ENCODE peak calls at places on chromosomes 3 and 15, in ten cellular contexts. P is ovary, T is breast epithelium, U is fibroblast of lung, X is Peyer's patch, Z is tibial artery, E is lower leg skin, N is tibial nerve, A is hepatocyte, K is SJCRH30. F is an unnamed sample.
A peak's percentile ranks its signal among the peaks of the same experiment; 100 is the strongest.

GRCh38 chr3:160180581-160181216 is 44.5 kb upstream of the C3orf80 start:
- DNase-seq in U (peak; percentile 83), Z (no peak), E (no peak), T (no peak), X (no peak), P (no peak), A (peak; percentile 37), N (no peak), K (no peak), F (no peak)

GRCh38 chr3:197203714-197204146 is 94.7 kb downstream of the DLG1 start:
- DNase-seq in K (no peak), N (no peak), T (no peak), P (no peak), U (no peak), A (no peak), E (no peak), Z (no peak), X (no peak), F (no peak)

GRCh38 chr3:122628567-122628966 is 51.1 kb downstream of the PARP15 start:
- DNase-seq in A (no peak), E (no peak), X (no peak), P (no peak), Z (no peak), N (no peak), U (peak; percentile 22), T (no peak), K (peak; percentile 14), F (no peak)

GRCh38 chr3:172094621-172095557 is 55.5 kb downstream of the FNDC3B start:
- DNase-seq in E (no peak), A (no peak), P (no peak), T (no peak), X (no peak), Z (no peak), U (peak; percentile 49), N (no peak), K (no peak), F (no peak)

GRCh38 chr15:98684995-98685525 is 36.7 kb downstream of the IGF1R start:
- DNase-seq in A (no peak), K (no peak), E (no peak), X (no peak), N (no peak), U (peak; percentile 71), T (no peak), Z (no peak), P (no peak), F (no peak)

GRCh38 chr15:50840520-50840919 is 68.0 kb upstream of the AP4E1 start:
- DNase-seq in T (no peak), E (no peak), Z (no peak), K (no peak), P (no peak), X (no peak), A (no peak), U (no peak), N (no peak), F (no peak)

GRCh38 chr3:4754180-4755086 is 224.8 kb upstream of the BHLHE40 start:
- DNase-seq in U (no peak), T (no peak), E (peak; percentile 81), N (no peak), P (no peak), X (no peak), K (no peak), A (no peak), Z (no peak), F (no peak)

GRCh38 chr3:176275113-176275512 is 922.2 kb downstream of the TBL1XR1 start:
- DNase-seq in N (no peak), X (no peak), K (no peak), Z (no peak), E (no peak), U (no peak), T (no peak), A (no peak), P (no peak), F (no peak)

GRCh38 chr3:41323860-41324259 is 124.6 kb downstream of the CTNNB1 start:
- DNase-seq in T (no peak), X (no peak), K (no peak), E (no peak), N (no peak), Z (no peak), P (no peak), A (no peak), U (no peak), F (no peak)

DNA sequence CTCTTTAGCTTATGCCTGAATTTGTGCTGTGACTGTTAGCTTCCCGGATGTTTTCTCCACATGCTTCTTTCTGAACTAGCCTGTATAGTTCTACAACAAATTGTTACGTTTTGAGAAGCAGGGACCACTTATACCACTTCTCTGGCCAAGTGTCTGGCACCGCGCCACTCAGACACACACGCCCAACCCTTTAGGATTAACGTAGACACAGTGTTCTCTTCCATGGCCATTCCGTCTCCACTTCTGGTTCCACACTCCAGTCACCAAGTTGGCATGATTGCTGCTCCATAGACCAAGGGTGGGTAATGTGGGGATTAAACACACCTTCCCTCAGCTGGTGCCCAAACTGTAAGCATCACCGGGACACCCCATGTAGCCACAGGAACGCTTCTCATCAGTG is 751 bp upstream of the TMEM108 start:
- DNase-seq in Z (no peak), X (no peak), P (no peak), N (no peak), U (no peak), A (no peak), K (peak; percentile 33), T (no peak), E (no peak), F (no peak)
- H3K4me3 ChIP-seq in Z (no peak overlapping the region), X (peak overlapping the region; percentile 60), P (peak overlapping the region; percentile 52), N (peak overlapping the region; percentile 64), U (peak overlapping the region; percentile 73), A (peak overlapping the region; percentile 60), K (peak overlapping the region; percentile 79), T (peak overlapping the region; percentile 84), E (no peak overlapping the region), F (peak overlapping the region; percentile 91)

DNA sequence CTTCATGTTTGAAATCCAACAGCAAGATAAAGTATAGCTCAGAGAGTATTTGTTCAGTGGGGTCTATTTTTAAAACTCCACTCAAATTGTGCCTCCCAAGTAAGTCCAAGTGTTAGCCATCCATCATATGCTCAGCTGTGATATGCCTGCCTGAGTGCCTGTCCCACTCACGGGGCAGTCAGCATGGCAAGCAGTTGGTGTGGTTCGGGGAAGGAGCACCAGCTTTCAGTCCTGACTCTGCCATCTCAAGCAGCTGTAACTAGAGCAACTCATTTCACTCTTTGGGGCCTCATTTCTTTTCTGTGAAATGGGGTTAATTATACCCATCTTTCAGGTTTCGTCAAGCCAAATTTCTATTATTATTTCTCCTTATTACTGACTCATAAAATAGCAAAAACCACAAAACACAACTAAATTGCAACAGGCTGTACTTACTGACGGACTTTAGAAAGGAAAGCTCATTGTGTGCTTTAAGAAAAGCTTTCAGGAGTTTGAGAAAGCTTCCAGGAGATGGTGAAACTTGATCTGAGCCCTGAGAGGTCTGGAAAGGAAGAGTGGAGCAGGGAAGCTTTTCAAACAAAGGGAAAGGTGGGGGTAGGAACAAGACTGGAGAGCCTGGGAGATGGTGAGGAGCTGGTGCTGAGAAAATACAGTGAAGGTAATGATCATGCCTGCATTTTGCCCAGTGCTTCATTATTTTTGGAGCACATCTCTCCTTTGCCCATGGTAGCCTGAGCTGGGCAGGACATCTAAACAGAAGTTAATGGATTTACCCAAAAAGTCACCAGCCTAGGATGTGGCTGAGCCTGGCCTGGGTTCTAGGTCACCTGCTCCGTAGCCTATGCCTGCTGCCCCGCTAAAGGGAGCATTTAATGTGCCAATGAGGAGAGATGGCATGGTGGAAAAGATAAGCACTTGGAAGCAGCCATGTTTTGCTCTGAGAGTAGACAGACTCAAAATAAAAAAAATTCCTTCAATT is 42.1 kb upstream of the RHO start:
- DNase-seq in T (no peak), U (peak; percentile 82), N (no peak), Z (no peak), A (no peak), X (no peak), K (no peak), P (no peak), E (no peak), F (no peak)
- H3K4me3 ChIP-seq in T (peak overlapping the region; percentile 55), U (peak overlapping the region; percentile 19), N (no peak overlapping the region), Z (no peak overlapping the region), A (no peak overlapping the region), X (no peak overlapping the region), K (no peak overlapping the region), P (no peak overlapping the region), E (no peak overlapping the region), F (no peak overlapping the region)

GRCh38 chr3:153160451-153161137 is 1.4 kb upstream of the RAP2B start:
- DNase-seq in U (peak; percentile 92), A (peak; percentile 88), P (peak; percentile 81), K (peak; percentile 83), N (peak; percentile 60), T (peak; percentile 87), E (peak; percentile 96), X (peak; percentile 88), Z (peak; percentile 70), F (peak; percentile 68)

GRCh38 chr3:153158184-153158583 is 3.8 kb upstream of the RAP2B start:
- DNase-seq in U (no peak), A (peak; percentile 10), T (no peak), N (no peak), E (no peak), K (no peak), X (no peak), P (no peak), Z (no peak), F (no peak)

GRCh38 chr3:153159771-153160397 is 2.1 kb upstream of the RAP2B start:
- DNase-seq in A (peak; percentile 13), Z (no peak), X (no peak), U (no peak), K (no peak), P (no peak), N (no peak), T (no peak), E (no peak), F (no peak)

GRCh38 chr3:153161138-153161713 is 800 bp upstream of the RAP2B start:
- DNase-seq in E (peak; percentile 98), K (peak; percentile 95), P (peak; percentile 92), T (peak; percentile 98), X (peak; percentile 84), U (peak; percentile 100), A (peak; percentile 97), Z (peak; percentile 98), N (peak; percentile 96), F (peak; percentile 94)

DNA sequence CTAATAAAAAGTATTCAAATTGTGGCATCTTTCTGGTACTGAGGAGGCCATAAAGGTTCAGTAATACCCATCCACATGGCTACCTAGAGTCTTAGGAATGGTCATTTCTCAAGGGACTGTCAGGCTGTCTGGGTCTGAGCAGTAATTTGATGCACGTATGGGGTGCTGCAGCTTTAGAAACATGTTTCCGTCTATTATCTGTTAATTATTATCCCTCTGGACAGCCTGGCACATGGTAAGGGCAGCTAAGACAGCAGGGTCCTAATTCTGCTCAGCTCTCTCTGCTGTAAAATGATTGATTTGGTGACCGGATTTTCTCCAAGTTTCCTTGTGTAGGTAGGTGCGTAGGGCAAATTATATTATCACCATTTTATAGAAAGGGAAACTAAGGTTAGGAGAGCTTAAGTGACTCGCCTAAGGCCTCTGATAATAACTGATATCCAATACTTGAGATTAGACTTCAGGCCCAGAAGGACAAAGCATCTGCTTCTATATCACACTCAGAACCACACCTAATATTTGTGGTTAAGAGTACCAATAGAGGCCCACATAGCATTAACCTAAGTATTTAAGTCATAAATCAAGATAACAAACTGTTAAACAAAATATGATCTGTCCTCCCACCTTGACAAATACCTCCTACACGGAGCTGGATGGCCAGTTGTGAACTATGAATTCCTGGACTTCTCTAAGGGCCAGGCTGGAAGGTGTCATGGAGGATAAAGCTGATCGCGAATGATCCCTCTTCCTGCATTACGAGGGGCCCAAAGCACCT is 2.9 kb upstream of the RAP2B start:
- DNase-seq in E (no peak), N (no peak), A (peak; percentile 13), P (no peak), K (no peak), X (no peak), U (peak; percentile 70), Z (no peak), T (no peak), F (no peak)
- H3K4me3 ChIP-seq in E (no peak overlapping the region), N (no peak overlapping the region), A (no peak overlapping the region), P (no peak overlapping the region), K (no peak overlapping the region), X (no peak overlapping the region), U (no peak overlapping the region), Z (no peak overlapping the region), T (no peak overlapping the region), F (no peak overlapping the region)

GRCh38 chr3:190321789-190322603 is at the start of gene CLDN1:
- DNase-seq in K (peak; percentile 71), E (peak; percentile 96), P (peak; percentile 90), X (peak; percentile 85), A (peak; percentile 94), Z (peak; percentile 77), U (peak; percentile 67), N (peak; percentile 68), T (peak; percentile 59), F (peak; percentile 87)
- H3K4me3 ChIP-seq in K (peak within 1 kb of the TSS; percentile 62), E (peak within 1 kb of the TSS; percentile 51), P (peak within 1 kb of the TSS; percentile 52), X (peak within 1 kb of the TSS; percentile 71), A (peak within 1 kb of the TSS; percentile 77), Z (peak within 1 kb of the TSS; percentile 54), U (peak within 1 kb of the TSS; percentile 57), N (peak within 1 kb of the TSS; percentile 65), T (peak within 1 kb of the TSS; percentile 68), F (peak within 1 kb of the TSS; percentile 73)

F was measured in psoas muscle.